ENCODE peak calls at places on chromosomes 16 and 17, in five cellular contexts. M, P, F, C and T are unnamed samples. For H3K4me1, the result is how much of the 10 kb centered on the place peaks cover.

GRCh38 chr16:55735120-55735781 is 79.5 kb downstream of the SLC6A2 start:
- DNase-seq in F (no peak), P (no peak), M (no peak), C (no peak), T (no peak)

GRCh38 chr17:29589524-29590260 is at the start of gene GIT1:
- DNase-seq in M (peak), P (no peak), F (peak), C (peak), T (peak)

GRCh38 chr17:81004336-81005015 is 12.8 kb downstream of the CHMP6 start:
- DNase-seq in M (no peak), P (no peak), F (no peak), C (no peak), T (no peak)

GRCh38 chr17:46742539-46743270 is 75.8 kb downstream of the WNT3 start:
- DNase-seq in F (peak), P (no peak), C (no peak), M (peak), T (no peak)

GRCh38 chr16:88712362-88712979 is 6.2 kb downstream of the CTU2 start:
- DNase-seq in P (no peak), C (no peak), M (no peak), F (no peak), T (no peak)

GRCh38 chr17:81481011-81481799 is 31.4 kb downstream of the ACTG1 start:
- DNase-seq in M (peak), C (peak), F (peak), P (no peak), T (peak)

GRCh38 chr16:2486645-2487516 is 12.0 kb downstream of the TBC1D24 start:
- DNase-seq in F (no peak), C (peak), P (no peak), M (no peak), T (no peak)

GRCh38 chr17:39664581-39665561 is at the start of gene TCAP:
- DNase-seq in P (no peak), M (no peak), F (peak), C (no peak), T (no peak)

GRCh38 chr16:29898135-29898534 is 1.2 kb downstream of the SEZ6L2 start:
- DNase-seq in M (no peak), P (no peak), C (no peak), F (peak), T (peak)

GRCh38 chr16:424033-424622 is 1.3 kb upstream of the RAB11FIP3 start:
- DNase-seq in P (peak), M (peak), F (no peak), C (no peak), T (no peak)

GRCh38 chr17:41965694-41966375 is 760 bp upstream of the CNP start:
- DNase-seq in M (peak), P (no peak), F (peak), C (peak), T (peak)

GRCh38 chr16:18832613-18833012 is 31.3 kb upstream of the ARL6IP1 start:
- DNase-seq in P (no peak), F (no peak), M (no peak), C (no peak), T (no peak)

GRCh38 chr17:73423159-73423715 is 111.4 kb upstream of the CDC42EP4 start:
- DNase-seq in F (no peak), P (no peak), M (no peak), C (no peak), T (no peak)

GRCh38 chr17:3208484-3208883 is 1.0 kb downstream of the OR1A1 start:
- DNase-seq in C (no peak), F (no peak), P (no peak), M (no peak), T (no peak)

GRCh38 chr17:74601944-74602572 is 10.0 kb upstream of the CD300LD start:
- DNase-seq in P (no peak), M (peak), F (peak), C (peak), T (peak)

GRCh38 chr16:1426734-1427451 is 4.0 kb upstream of the PERCC1 start:
- DNase-seq in M (no peak), C (no peak), P (no peak), F (no peak), T (no peak)

GRCh38 chr16:11497851-11498289 is 88.8 kb downstream of the LITAF start:
- DNase-seq in P (peak), C (no peak), F (no peak), M (peak), T (no peak)

GRCh38 chr16:62033065-62033464 is 3.2 kb downstream of the CDH8 start:
- DNase-seq in C (no peak), F (no peak), M (no peak), P (no peak), T (no peak)

GRCh38 chr16:8768701-8769100 is 28.7 kb downstream of the TMEM186 start:
- DNase-seq in P (no peak), M (no peak), F (no peak), C (no peak), T (peak)

GRCh38 chr16:67406111-67406593 is 10.1 kb downstream of the ZDHHC1 start:
- DNase-seq in C (no peak), M (no peak), F (no peak), P (no peak), T (no peak)

GRCh38 chr16:21656795-21657768 is 4.7 kb upstream of the IGSF6 start:
- DNase-seq in M (peak), P (no peak), C (peak), F (peak), T (peak)

GRCh38 chr17:80783461-80783860 is 208.2 kb upstream of the CHMP6 start:
- DNase-seq in P (no peak), F (no peak), C (no peak), M (no peak), T (peak)

GRCh38 chr17:46876353-46876887 is 25.0 kb downstream of the WNT9B start:
- DNase-seq in P (no peak), C (no peak), F (no peak), M (peak), T (peak)

GRCh38 chr16:28923652-28924398 is 1.2 kb downstream of the RABEP2 start:
- DNase-seq in M (peak), P (no peak), F (peak), C (no peak), T (no peak)

GRCh38 chr16:9441021-9441420 is 349.6 kb downstream of the HAPSTR1 start:
- DNase-seq in F (no peak), P (no peak), M (no peak), C (no peak), T (peak)

GRCh38 chr17:45298546-45299285 is 18.1 kb downstream of the MAP3K14 start:
- DNase-seq in M (no peak), C (no peak), P (no peak), F (no peak), T (peak)
- H3K27ac ChIP-seq in M (peak), C (no peak), P (no peak), F (no peak), T (peak)

GRCh38 chr16:81458827-81459598 is 14.4 kb downstream of the CMIP start:
- DNase-seq in F (no peak), P (no peak), C (no peak), M (no peak), T (no peak)
- H3K4me1 ChIP-seq in F (under half), P (under half), C (under half), M (under half), T (under half)

GRCh38 chr17:9220466-9221230 is 199.3 kb downstream of the NTN1 start:
- DNase-seq in M (no peak), C (no peak), P (no peak), F (no peak), T (no peak)
- H3K27ac ChIP-seq in M (no peak), C (no peak), P (no peak), F (no peak), T (peak)

GRCh38 chr16:70695351-70696070 is 9.7 kb upstream of the MTSS2 start:
- DNase-seq in F (peak), P (no peak), C (no peak), M (no peak), T (peak)
- H3K4me1 ChIP-seq in F (half or more), P (half or more), C (under half), M (half or more), T (under half)

GRCh38 chr16:52467753-52468152 is 79.2 kb downstream of the TOX3 start:
- DNase-seq in M (no peak), F (no peak), P (no peak), C (no peak), T (no peak)
- H3K27ac ChIP-seq in M (no peak), F (no peak), P (no peak), C (no peak), T (no peak)

GRCh38 chr17:1776328-1776727 is 14.5 kb downstream of the SERPINF1 start:
- DNase-seq in P (no peak), F (no peak), M (no peak), C (no peak), T (no peak)

GRCh38 chr17:1783271-1783670 is 21.4 kb downstream of the SERPINF1 start:
- DNase-seq in C (no peak), P (no peak), M (no peak), F (no peak), T (no peak)

GRCh38 chr17:1782171-1782567 is 20.3 kb downstream of the SERPINF1 start:
- DNase-seq in F (no peak), C (no peak), P (no peak), M (no peak), T (no peak)

GRCh38 chr17:1776857-1777256 is 15.0 kb downstream of the SERPINF1 start:
- DNase-seq in F (no peak), P (no peak), C (no peak), M (no peak), T (no peak)

GRCh38 chr17:1779571-1780074 is 17.8 kb downstream of the SERPINF1 start:
- DNase-seq in F (no peak), P (no peak), C (no peak), M (peak), T (no peak)
- H3K4me1 ChIP-seq in F (under half), P (half or more), C (under half), M (under half), T (under half)

GRCh38 chr17:19250421-19251141 is 13.4 kb downstream of the EPN2 start:
- DNase-seq in M (no peak), C (no peak), P (no peak), F (no peak), T (no peak)

GRCh38 chr17:19258371-19258770 is 21.2 kb downstream of the EPN2 start:
- DNase-seq in M (no peak), P (no peak), F (no peak), C (no peak), T (no peak)

GRCh38 chr17:19255279-19255678 is 18.1 kb downstream of the EPN2 start:
- DNase-seq in M (no peak), P (no peak), F (no peak), C (no peak), T (no peak)

GRCh38 chr17:19253112-19253511 is 15.9 kb downstream of the EPN2 start:
- DNase-seq in C (no peak), M (no peak), F (no peak), P (no peak), T (no peak)

DNA sequence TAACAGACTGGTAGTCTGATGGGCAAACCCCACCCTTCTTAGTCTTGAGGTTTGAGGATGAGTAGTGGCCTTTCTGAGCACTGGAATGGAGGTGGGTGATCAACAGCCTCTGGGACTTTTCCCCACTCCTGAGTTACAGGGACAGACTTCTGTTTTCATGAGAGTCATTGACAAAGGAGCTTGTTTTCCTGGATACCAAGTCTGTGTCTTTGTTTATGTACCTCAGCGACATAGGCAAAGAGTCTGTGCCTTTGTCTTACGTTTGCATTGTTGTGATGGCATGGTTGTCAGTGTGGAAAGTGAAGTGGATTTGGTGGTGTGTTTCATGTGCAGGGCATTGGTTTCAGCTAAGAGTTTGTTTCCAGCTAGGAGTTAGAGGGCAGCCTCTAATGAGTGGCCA is 17.5 kb downstream of the EPN2 start:
- DNase-seq in C (no peak), F (no peak), M (no peak), P (no peak), T (no peak)
- H3K27ac ChIP-seq in C (no peak), F (no peak), M (no peak), P (no peak), T (no peak)

GRCh38 chr16:85649411-85649977 is 36.4 kb downstream of the GSE1 start:
- DNase-seq in F (no peak), C (no peak), M (no peak), P (no peak), T (no peak)
- H3K4me1 ChIP-seq in F (under half), C (under half), M (under half), P (under half), T (under half)

GRCh38 chr17:78391051-78391431 is 12.6 kb downstream of the PGS1 start:
- DNase-seq in F (no peak), P (no peak), M (no peak), C (no peak), T (no peak)
- H3K27ac ChIP-seq in F (no peak), P (no peak), M (peak), C (no peak), T (no peak)

DNA sequence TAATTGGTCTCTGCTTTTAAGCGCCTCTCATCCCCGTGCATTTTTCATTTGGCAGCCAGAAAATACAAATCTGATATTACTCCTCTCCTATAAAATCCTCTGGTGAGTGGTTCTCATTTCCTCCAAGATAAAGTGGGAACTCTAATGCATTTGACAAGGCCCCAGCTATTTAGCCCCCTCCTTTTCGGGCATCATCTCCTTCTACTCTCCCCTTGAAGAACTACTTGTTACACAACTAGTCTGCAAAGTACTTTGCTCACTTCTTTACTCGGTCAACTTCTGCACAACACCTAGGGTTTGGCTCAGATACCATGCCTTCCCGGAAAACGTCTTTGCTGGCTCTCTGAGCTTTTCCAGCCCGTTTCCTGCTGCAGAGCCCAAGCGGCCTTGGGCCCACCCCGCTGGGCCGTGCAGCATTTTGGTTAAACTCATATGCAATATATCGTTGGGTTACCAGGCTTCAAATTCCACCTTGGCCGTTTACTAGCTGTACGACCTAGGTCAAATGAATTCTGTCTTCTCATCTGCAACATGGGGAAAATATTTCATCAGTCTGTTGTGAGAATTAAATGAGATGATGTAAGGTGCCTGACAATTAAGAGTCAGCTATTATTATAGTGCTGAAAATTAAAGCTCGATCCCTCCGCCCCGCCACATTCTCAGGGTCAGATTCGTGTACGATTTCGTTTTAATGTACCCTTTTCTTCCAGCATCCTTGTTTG is 883 bp upstream of the TAF15 start:
- DNase-seq in P (no peak), C (no peak), M (no peak), F (no peak), T (peak)
- H3K4me1 ChIP-seq in P (half or more), C (under half), M (under half), F (under half), T (under half)